ENCODE peak calls at places on chromosomes 4 and X, in eight cellular contexts. G, L, P, M, H, B, Z and F are unnamed samples.

GRCh38 chrX:78104447-78105176 is 564 bp downstream of the PGK1 start:
- DNase-seq in P (peak), B (peak), L (no peak), M (peak), H (peak), Z (no peak), G (peak), F (peak)

GRCh38 chr4:117481742-117482141 is 396.4 kb upstream of the TRAM1L1 start:
- DNase-seq in Z (no peak), M (no peak), L (no peak), H (no peak), B (no peak), G (peak), P (no peak), F (no peak)

GRCh38 chr4:139550724-139551429 is 5.1 kb downstream of the SETD7 start:
- DNase-seq in M (no peak), P (no peak), L (no peak), Z (no peak), B (no peak), H (no peak), G (no peak), F (no peak)

GRCh38 chr4:162499478-162499877 is 335.7 kb upstream of the FSTL5 start:
- DNase-seq in Z (no peak), M (no peak), P (no peak), H (no peak), L (no peak), G (no peak), B (no peak), F (no peak)

GRCh38 chrX:110287605-110288004 is 30.3 kb downstream of the AMMECR1 start:
- DNase-seq in L (no peak), Z (no peak), G (no peak), H (no peak), M (no peak), B (no peak), P (no peak), F (no peak)

GRCh38 chrX:43961699-43962098 is 11.5 kb downstream of the NDP start:
- DNase-seq in B (no peak), L (no peak), G (no peak), M (no peak), P (no peak), Z (no peak), H (no peak), F (no peak)

GRCh38 chr4:12399781-12400180 is 971.1 kb upstream of the HS3ST1 start:
- DNase-seq in H (no peak), B (no peak), L (no peak), G (no peak), M (no peak), P (no peak), Z (no peak), F (no peak)

GRCh38 chr4:169174247-169174646 is 96.5 kb downstream of the SH3RF1 start:
- DNase-seq in G (no peak), Z (no peak), M (no peak), P (no peak), H (no peak), B (no peak), L (no peak), F (no peak)

GRCh38 chr4:105894570-105895323 is 524 bp upstream of the NPNT start:
- DNase-seq in Z (no peak), M (no peak), P (peak), B (no peak), G (peak), H (no peak), L (no peak), F (no peak)

GRCh38 chr4:36222702-36223101 is 21.6 kb downstream of the ARAP2 start:
- DNase-seq in B (no peak), G (no peak), H (no peak), Z (no peak), M (no peak), L (no peak), P (no peak), F (no peak)

GRCh38 chrX:100673397-100673953 is 29.5 kb downstream of the SRPX2 start:
- DNase-seq in G (peak), L (no peak), H (no peak), Z (no peak), B (no peak), P (no peak), M (no peak), F (no peak)

GRCh38 chr4:158299459-158300007 is 89.2 kb downstream of the TMEM144 start:
- DNase-seq in Z (no peak), B (no peak), M (no peak), G (no peak), P (no peak), H (no peak), L (no peak), F (no peak)

GRCh38 chr4:101393256-101393655 is 45.9 kb upstream of the PPP3CA start:
- DNase-seq in L (no peak), M (no peak), P (no peak), H (no peak), B (no peak), Z (no peak), G (peak), F (no peak)

GRCh38 chr4:173333658-173334084 is 487 bp downstream of the HMGB2 start:
- DNase-seq in L (peak), P (peak), G (peak), M (peak), B (peak), H (peak), Z (peak), F (no peak)

GRCh38 chr4:54400802-54401201 is 171.7 kb downstream of the PDGFRA start:
- DNase-seq in L (no peak), G (peak), H (peak), B (peak), M (no peak), Z (no peak), P (no peak), F (no peak)

GRCh38 chrX:7170903-7171302 is 22.9 kb upstream of the PUDP start:
- DNase-seq in P (no peak), L (no peak), Z (peak), B (no peak), H (no peak), G (peak), M (peak), F (peak)

GRCh38 chrX:68708503-68709290 is 61.2 kb downstream of the STARD8 start:
- DNase-seq in M (no peak), H (no peak), Z (no peak), G (peak), L (no peak), B (no peak), P (no peak), F (no peak)

GRCh38 chr4:1958276-1959103 is 50.3 kb downstream of the NELFA start:
- DNase-seq in H (no peak), M (no peak), B (no peak), P (peak), L (no peak), G (no peak), Z (no peak), F (no peak)

GRCh38 chr4:133147365-133147821 is 1.7 kb upstream of the PCDH10 start:
- DNase-seq in P (peak), L (no peak), Z (no peak), M (no peak), B (no peak), H (no peak), G (no peak), F (no peak)

GRCh38 chr4:168803727-168804126 is 206.3 kb downstream of the CBR4 start:
- DNase-seq in G (peak), H (no peak), B (no peak), L (no peak), Z (no peak), P (no peak), M (no peak), F (no peak)

GRCh38 chr4:163558539-163559044 is 64.1 kb downstream of the TMA16 start:
- DNase-seq in Z (no peak), L (no peak), G (no peak), M (peak), P (no peak), H (no peak), B (no peak), F (peak)

GRCh38 chr4:102554482-102554881 is 53.3 kb downstream of the NFKB1 start:
- DNase-seq in L (no peak), G (no peak), B (no peak), P (no peak), M (no peak), H (peak), Z (no peak), F (no peak)

GRCh38 chr4:172982151-172982590 is 186.4 kb upstream of the GALNT7 start:
- DNase-seq in Z (no peak), H (no peak), L (no peak), M (no peak), P (peak), B (no peak), G (peak), F (no peak)